ENCODE peak calls at places on chromosome 1, in five cellular contexts. E is psoas muscle, J is ovary, F is neuronal stem cell, X is brain microvascular endothelial cell. V is an unnamed sample.

GRCh38 chr1:18735369-18735997 is 104.8 kb downstream of the PAX7 start:
- DNase-seq in E (no peak), J (no peak), F (no peak), X (no peak), V (no peak)

GRCh38 chr1:93000751-93001175 is 39.5 kb upstream of the DIPK1A start:
- DNase-seq in E (no peak), J (no peak), F (no peak), X (no peak), V (no peak)

GRCh38 chr1:243946946-243947345 is 96.9 kb upstream of the AKT3 start:
- DNase-seq in E (no peak), J (no peak), F (no peak), X (no peak), V (no peak)

GRCh38 chr1:227273557-227273956 is 44.7 kb downstream of the CDC42BPA start:
- DNase-seq in E (no peak), J (no peak), F (peak), X (no peak), V (no peak)

GRCh38 chr1:31564606-31564989 is 11.7 kb upstream of the TINAGL1 start:
- DNase-seq in E (no peak), J (no peak), F (no peak), X (no peak), V (no peak)

GRCh38 chr1:235035928-235036327 is 92.7 kb downstream of the TOMM20 start:
- DNase-seq in E (no peak), J (no peak), F (no peak), X (no peak), V (no peak)

GRCh38 chr1:41420877-41421276 is 59.6 kb downstream of the FOXO6 start:
- DNase-seq in E (no peak), J (peak), F (no peak), X (no peak), V (peak)

GRCh38 chr1:206579747-206580437 is 32.4 kb downstream of the EIF2D start:
- DNase-seq in E (peak), J (no peak), F (no peak), X (no peak), V (peak)

GRCh38 chr1:67880056-67880601 is 46.9 kb upstream of the GNG12 start:
- DNase-seq in E (no peak), J (no peak), F (no peak), X (peak), V (no peak)

GRCh38 chr1:14479865-14480264 is 118.6 kb upstream of the KAZN start:
- DNase-seq in E (no peak), J (no peak), F (no peak), X (peak), V (no peak)

GRCh38 chr1:27595597-27595996 is 8.3 kb downstream of the AHDC1 start:
- DNase-seq in E (no peak), J (no peak), F (no peak), X (no peak), V (no peak)

GRCh38 chr1:19597463-19598309 is 46.4 kb upstream of the NBL1 start:
- DNase-seq in E (no peak), J (no peak), F (no peak), X (peak), V (no peak)

GRCh38 chr1:19405761-19406481 is 79.4 kb downstream of the CAPZB start:
- DNase-seq in E (no peak), J (no peak), F (peak), X (no peak), V (no peak)

GRCh38 chr1:228009116-228009827 is 2.5 kb downstream of the WNT3A start:
- DNase-seq in E (peak), J (no peak), F (no peak), X (no peak), V (no peak)

GRCh38 chr1:52416811-52417210 is 12.4 kb downstream of the PRPF38A start:
- DNase-seq in E (no peak), J (no peak), F (no peak), X (no peak), V (no peak)

GRCh38 chr1:246632584-246633168 is 66.4 kb downstream of the CNST start:
- DNase-seq in E (no peak), J (no peak), F (no peak), X (peak), V (no peak)

GRCh38 chr1:4549933-4550332 is 104.5 kb upstream of the AJAP1 start:
- DNase-seq in E (no peak), J (no peak), F (peak), X (no peak), V (no peak)

GRCh38 chr1:98924971-98925370 is 79.7 kb downstream of the PLPPR5 start:
- DNase-seq in E (no peak), J (no peak), F (no peak), X (no peak), V (no peak)

GRCh38 chr1:207827488-207827830 is 75.6 kb downstream of the CD46 start:
- DNase-seq in E (no peak), J (peak), F (no peak), X (no peak), V (no peak)

GRCh38 chr1:91732991-91733390 is 153.0 kb downstream of the TGFBR3 start:
- DNase-seq in E (no peak), J (no peak), F (no peak), X (no peak), V (no peak)

GRCh38 chr1:91732291-91732953 is 153.5 kb downstream of the TGFBR3 start:
- DNase-seq in E (peak), J (no peak), F (no peak), X (peak), V (no peak)

GRCh38 chr1:91731815-91732214 is 154.1 kb downstream of the TGFBR3 start:
- DNase-seq in E (no peak), J (no peak), F (no peak), X (no peak), V (no peak)

GRCh38 chr1:91729621-91730348 is 156.2 kb downstream of the TGFBR3 start:
- DNase-seq in E (no peak), J (no peak), F (no peak), X (no peak), V (no peak)

GRCh38 chr1:91730781-91731732 is 154.9 kb downstream of the TGFBR3 start:
- DNase-seq in E (peak), J (peak), F (no peak), X (no peak), V (no peak)
- H3K27ac ChIP-seq in E (no peak), J (peak), F (no peak), X (no peak), V (no peak)

GRCh38 chr1:115837762-115838421 is 3.0 kb downstream of the NHLH2 start:
- DNase-seq in E (no peak), J (no peak), F (no peak), X (no peak), V (peak)
- H3K4me3 ChIP-seq in E (peak), J (no peak), F (no peak), X (no peak), V (peak)

GRCh38 chr1:218524526-218524925 is 179.4 kb downstream of the TGFB2 start:
- DNase-seq in E (no peak), J (no peak), F (no peak), X (no peak), V (no peak)

GRCh38 chr1:218526198-218526580 is 181.1 kb downstream of the TGFB2 start:
- DNase-seq in E (no peak), J (no peak), F (no peak), X (no peak), V (no peak)

GRCh38 chr1:218527737-218528136 is 182.6 kb downstream of the TGFB2 start:
- DNase-seq in E (no peak), J (no peak), F (no peak), X (no peak), V (no peak)

GRCh38 chr1:218524986-218525385 is 179.8 kb downstream of the TGFB2 start:
- DNase-seq in E (no peak), J (no peak), F (no peak), X (no peak), V (no peak)

DNA sequence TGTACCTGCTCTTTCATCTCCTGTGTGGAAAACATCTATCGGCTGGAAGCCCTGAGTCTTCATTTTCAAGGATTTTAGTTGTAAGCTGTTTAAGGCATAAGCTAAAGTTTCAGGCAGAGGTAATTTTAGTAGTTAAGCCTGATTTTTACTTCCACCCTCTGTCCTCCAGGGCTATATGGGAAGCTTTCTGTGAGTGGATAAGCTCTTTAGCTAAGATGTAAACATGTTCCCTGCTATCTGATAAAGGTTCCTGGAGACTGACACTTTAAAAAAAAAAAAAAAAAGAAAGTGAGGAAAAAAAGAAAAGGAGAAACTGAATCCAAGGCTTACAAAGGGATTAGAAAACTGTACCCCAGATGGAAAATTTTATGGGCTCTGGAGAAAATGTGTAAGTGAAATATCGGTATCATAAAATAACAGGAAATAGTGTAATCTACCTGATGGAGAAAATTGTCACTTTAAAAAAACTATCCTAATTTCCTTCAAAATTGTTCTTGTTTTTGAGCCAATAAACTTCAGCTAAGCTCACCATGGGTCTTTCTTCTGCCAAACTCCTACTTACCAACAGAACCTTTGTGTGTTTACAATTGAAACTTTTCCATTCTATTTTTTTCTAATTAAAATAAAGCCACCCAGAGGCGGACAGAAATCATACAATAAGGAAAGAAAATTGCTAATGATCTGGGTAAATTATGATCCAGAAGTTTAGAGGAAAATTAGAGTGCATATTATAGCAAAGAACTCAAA is 180.5 kb downstream of the TGFB2 start:
- DNase-seq in E (no peak), J (no peak), F (no peak), X (no peak), V (no peak)
- H3K27ac ChIP-seq in E (no peak), J (no peak), F (no peak), X (no peak), V (no peak)

DNA sequence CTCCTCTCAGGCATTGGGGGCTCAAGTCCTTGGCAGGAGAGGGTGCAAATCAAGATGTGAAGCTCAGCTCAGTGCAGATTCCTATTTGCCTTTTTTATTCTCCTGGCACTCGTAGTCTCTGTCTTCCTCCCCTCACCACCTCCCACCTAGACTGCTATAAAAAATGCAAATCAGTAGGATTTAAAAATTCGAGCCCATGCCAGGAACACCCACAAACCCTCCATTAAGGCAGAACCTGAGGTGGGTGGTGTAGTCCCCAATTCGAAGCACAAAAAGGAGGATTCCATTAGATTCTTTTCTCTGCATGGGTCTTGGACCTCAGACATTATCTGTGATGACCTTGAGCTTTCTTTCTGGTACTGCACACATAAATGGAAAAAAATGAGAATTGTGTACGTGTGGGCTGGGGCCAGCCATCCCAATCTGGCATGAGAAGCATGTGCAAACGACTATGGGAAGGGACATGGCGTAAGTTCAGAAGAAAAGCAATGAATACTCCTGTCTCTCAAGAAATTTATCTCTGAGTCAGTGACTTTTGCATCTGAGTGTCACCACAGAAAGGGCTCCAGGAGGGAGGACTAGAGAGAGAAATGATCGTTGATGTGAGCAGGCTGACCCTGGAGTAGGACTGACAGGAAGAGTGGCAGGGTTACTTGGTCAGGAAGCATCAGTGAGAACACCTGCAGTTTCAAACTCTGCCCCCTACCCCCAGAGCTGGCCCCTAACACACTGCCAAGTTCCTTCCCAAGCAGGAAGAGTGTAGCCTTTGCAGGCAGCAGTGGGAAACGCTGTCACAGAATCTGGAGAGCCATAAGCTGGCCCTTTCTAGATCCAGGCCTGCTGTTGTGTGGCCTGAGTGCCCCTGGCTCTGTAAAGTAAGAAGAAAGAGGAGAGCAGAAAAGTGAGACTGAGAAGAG is 1.7 kb downstream of the INKA2 start:
- DNase-seq in E (no peak), J (no peak), F (no peak), X (no peak), V (no peak)
- H3K4me3 ChIP-seq in E (peak), J (peak), F (peak), X (no peak), V (peak)

GRCh38 chr1:45884700-45885099 is 81.3 kb downstream of the MAST2 start:
- DNase-seq in E (no peak), J (no peak), F (no peak), X (no peak), V (no peak)

GRCh38 chr1:45879885-45880598 is 76.6 kb downstream of the MAST2 start:
- DNase-seq in E (no peak), J (no peak), F (no peak), X (no peak), V (no peak)

GRCh38 chr1:45877264-45877663 is 73.9 kb downstream of the MAST2 start:
- DNase-seq in E (no peak), J (no peak), F (no peak), X (no peak), V (no peak)

GRCh38 chr1:45883633-45884032 is 80.2 kb downstream of the MAST2 start:
- DNase-seq in E (no peak), J (no peak), F (no peak), X (peak), V (no peak)

DNA sequence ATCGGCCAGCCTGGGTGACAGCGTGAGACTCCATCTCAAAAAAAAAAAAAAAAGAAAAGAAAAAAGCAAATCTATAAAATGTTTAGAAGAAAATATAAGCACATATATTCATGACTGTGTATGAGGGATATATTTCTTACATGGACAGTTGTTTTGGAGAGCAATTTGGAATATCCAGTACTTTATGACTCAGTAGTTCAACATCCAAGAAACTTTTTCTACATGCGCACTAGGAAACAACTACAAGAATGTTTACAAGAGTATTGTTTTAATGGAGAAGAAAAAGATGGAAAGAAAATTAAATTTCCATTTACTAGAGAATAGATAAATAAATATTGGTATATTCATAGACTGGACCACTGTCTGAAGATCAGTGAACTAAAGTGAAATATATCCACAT is 77.5 kb downstream of the MAST2 start:
- DNase-seq in E (no peak), J (no peak), F (no peak), X (no peak), V (no peak)
- H3K27ac ChIP-seq in E (peak), J (no peak), F (no peak), X (no peak), V (no peak)

DNA sequence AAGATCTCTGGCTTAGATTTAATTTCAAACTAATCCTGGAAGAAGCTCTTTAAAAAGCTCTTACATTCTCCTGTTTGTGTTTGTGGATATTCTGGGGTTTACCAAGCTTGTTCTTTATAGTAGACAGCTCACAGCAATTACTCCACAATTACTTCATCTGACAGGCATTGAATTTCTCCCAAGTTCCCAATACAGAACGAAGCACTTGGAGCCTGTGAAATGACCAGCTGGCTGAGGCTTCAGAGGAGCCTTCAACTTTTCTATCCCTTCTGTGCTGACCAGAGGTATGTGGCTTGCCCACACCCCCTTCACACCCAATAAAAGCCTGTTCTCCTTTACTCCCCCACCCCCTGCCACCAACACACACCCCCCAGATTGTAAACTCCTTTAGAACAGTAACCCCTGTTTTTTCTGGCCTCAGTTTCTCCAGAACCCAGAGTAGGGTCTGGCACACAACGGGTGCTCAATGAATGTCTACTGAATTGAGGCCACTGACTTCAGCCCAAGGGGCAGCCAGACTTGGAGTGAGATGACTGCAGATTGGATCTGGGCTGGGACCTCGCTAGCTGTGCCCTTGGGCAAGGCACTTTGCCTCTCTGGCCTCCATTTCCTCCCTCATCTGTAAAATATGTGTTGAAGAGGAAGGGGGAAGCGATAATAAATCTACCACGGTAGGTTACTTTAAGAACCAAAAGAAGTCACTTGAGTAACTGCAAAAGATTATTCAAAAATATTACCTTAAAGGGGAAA is 744 bp upstream of the GRHL3 start:
- DNase-seq in E (no peak), J (no peak), F (no peak), X (no peak), V (no peak)
- H3K4me3 ChIP-seq in E (no peak), J (no peak), F (no peak), X (no peak), V (no peak)

GRCh38 chr1:173418107-173418985 is 58.8 kb upstream of the PRDX6 start:
- DNase-seq in E (no peak), J (no peak), F (no peak), X (no peak), V (no peak)
- H3K27ac ChIP-seq in E (no peak), J (no peak), F (no peak), X (no peak), V (no peak)

GRCh38 chr1:35958558-35958957 is 27.7 kb downstream of the AGO3 start:
- DNase-seq in E (no peak), J (no peak), F (no peak), X (no peak), V (no peak)
- H3K4me3 ChIP-seq in E (no peak), J (no peak), F (no peak), X (no peak), V (no peak)

GRCh38 chr1:39573736-39574624 is 2.6 kb downstream of the PABPC4 start:
- DNase-seq in E (no peak), J (no peak), F (no peak), X (peak), V (no peak)

GRCh38 chr1:39574646-39575045 is 1.9 kb downstream of the PABPC4 start:
- DNase-seq in E (peak), J (no peak), F (no peak), X (peak), V (peak)

GRCh38 chr1:39576016-39576657 is 453 bp downstream of the PABPC4 start:
- DNase-seq in E (peak), J (peak), F (peak), X (no peak), V (peak)

GRCh38 chr1:39573097-39573465 is 3.5 kb downstream of the PABPC4 start:
- DNase-seq in E (no peak), J (no peak), F (no peak), X (no peak), V (no peak)

DNA sequence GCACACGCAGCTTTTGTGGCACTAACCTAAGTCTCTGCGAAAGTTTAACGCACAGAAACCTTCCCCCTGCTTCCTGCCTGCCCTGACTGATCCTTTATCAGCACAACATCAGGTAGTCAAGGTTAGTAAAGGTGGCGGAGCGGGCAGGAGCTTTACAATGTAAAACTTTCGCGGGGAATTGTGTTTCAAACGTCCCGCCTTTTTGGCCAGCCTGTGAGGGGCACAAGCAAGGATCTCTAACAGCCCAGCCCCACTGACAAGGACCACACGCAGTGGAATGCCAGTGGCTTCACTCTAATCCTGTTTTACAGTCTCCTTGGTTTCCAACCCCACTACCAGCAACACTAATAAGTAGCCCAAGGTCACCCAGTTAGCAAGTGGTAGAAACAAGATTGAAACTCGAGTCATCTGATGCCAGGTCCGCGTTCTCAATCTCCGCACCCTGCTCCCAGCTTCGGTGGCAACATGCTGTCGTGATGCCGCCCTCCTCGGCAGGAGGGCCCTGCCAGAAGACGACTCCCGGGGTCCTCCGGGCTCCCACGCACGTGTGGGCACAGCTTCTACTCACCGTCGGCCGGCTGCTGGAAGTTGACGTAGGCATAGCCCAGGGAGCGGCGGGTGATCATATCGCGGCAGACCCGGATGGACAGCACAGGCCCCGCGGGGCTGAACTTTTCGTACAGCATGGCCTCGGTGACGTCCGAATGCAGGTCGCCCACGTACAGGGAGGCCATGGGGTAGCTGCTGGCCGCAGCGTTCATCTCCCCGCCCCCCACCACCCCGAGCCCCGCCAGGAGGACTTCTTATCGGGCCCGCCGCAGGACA is 1.2 kb downstream of the PABPC4 start:
- DNase-seq in E (peak), J (peak), F (peak), X (peak), V (peak)
- H3K27ac ChIP-seq in E (peak), J (peak), F (no peak), X (peak), V (peak)

V was measured in testis.